ENCODE peak calls at places on chromosomes 2 and 18, in six cellular contexts. One of them, this sample, is unnamed.

GRCh38 chr2:98913916-98914712 is 21.9 kb downstream of the CRACDL start:
- DNase-seq in lower lobe of right lung: peak; percentile 86
- DNase-seq in HCT116: no peak
- DNase-seq in naive thymus-derived CD4-positive, alpha-beta T cell: no peak
- DNase-seq in A549: no peak
- DNase-seq in MM.1S: no peak
- DNase-seq in this sample: no peak

GRCh38 chr2:45647986-45648520 is 3.4 kb upstream of the PRKCE start:
- DNase-seq in lower lobe of right lung: no peak
- DNase-seq in naive thymus-derived CD4-positive, alpha-beta T cell: no peak
- DNase-seq in A549: no peak
- DNase-seq in HCT116: no peak
- DNase-seq in MM.1S: no peak
- DNase-seq in this sample: no peak

GRCh38 chr2:169001116-169001815 is 29.9 kb downstream of the ABCB11 start:
- DNase-seq in HCT116: no peak
- DNase-seq in A549: no peak
- DNase-seq in lower lobe of right lung: no peak
- DNase-seq in naive thymus-derived CD4-positive, alpha-beta T cell: no peak
- DNase-seq in MM.1S: no peak
- DNase-seq in this sample: no peak

GRCh38 chr18:51195602-51196115 is 1.8 kb downstream of the MEX3C start:
- DNase-seq in lower lobe of right lung: no peak
- DNase-seq in naive thymus-derived CD4-positive, alpha-beta T cell: peak; percentile 12
- DNase-seq in MM.1S: peak; percentile 69
- DNase-seq in HCT116: peak; percentile 18
- DNase-seq in A549: peak; percentile 18
- DNase-seq in this sample: peak; percentile 73

GRCh38 chr2:196234672-196235071 is 63.3 kb upstream of the STK17B start:
- DNase-seq in A549: no peak
- DNase-seq in MM.1S: no peak
- DNase-seq in lower lobe of right lung: no peak
- DNase-seq in HCT116: no peak
- DNase-seq in naive thymus-derived CD4-positive, alpha-beta T cell: no peak
- DNase-seq in this sample: no peak

GRCh38 chr2:197919487-197919886 is 115.1 kb downstream of the PLCL1 start:
- DNase-seq in MM.1S: no peak
- DNase-seq in A549: no peak
- DNase-seq in naive thymus-derived CD4-positive, alpha-beta T cell: no peak
- DNase-seq in HCT116: no peak
- DNase-seq in lower lobe of right lung: no peak
- DNase-seq in this sample: no peak

GRCh38 chr2:240597054-240597418 is 10.5 kb downstream of the CAPN10 start:
- DNase-seq in naive thymus-derived CD4-positive, alpha-beta T cell: no peak
- DNase-seq in lower lobe of right lung: peak; percentile 39
- DNase-seq in A549: no peak
- DNase-seq in HCT116: no peak
- DNase-seq in MM.1S: no peak
- DNase-seq in this sample: no peak

GRCh38 chr18:6103758-6104157 is 208.4 kb upstream of the TMEM200C start:
- DNase-seq in HCT116: no peak
- DNase-seq in MM.1S: no peak
- DNase-seq in lower lobe of right lung: no peak
- DNase-seq in A549: no peak
- DNase-seq in naive thymus-derived CD4-positive, alpha-beta T cell: no peak
- DNase-seq in this sample: no peak

GRCh38 chr2:8684885-8685696 is 3.2 kb downstream of the ID2 start:
- DNase-seq in HCT116: peak; percentile 45
- DNase-seq in lower lobe of right lung: peak; percentile 79
- DNase-seq in naive thymus-derived CD4-positive, alpha-beta T cell: no peak
- DNase-seq in MM.1S: peak; percentile 63
- DNase-seq in A549: peak; percentile 38
- DNase-seq in this sample: peak; percentile 22

GRCh38 chr2:3483227-3483985 is 35.9 kb downstream of the ADI1 start:
- DNase-seq in naive thymus-derived CD4-positive, alpha-beta T cell: peak; percentile 8
- DNase-seq in HCT116: no peak
- DNase-seq in MM.1S: no peak
- DNase-seq in lower lobe of right lung: peak; percentile 90
- DNase-seq in A549: no peak
- DNase-seq in this sample: no peak

GRCh38 chr2:43448822-43449110 is 147.1 kb downstream of the THADA start:
- DNase-seq in HCT116: no peak
- DNase-seq in lower lobe of right lung: no peak
- DNase-seq in A549: no peak
- DNase-seq in naive thymus-derived CD4-positive, alpha-beta T cell: no peak
- DNase-seq in MM.1S: no peak
- DNase-seq in this sample: no peak

GRCh38 chr18:45835057-45835634 is 9.7 kb downstream of the SIGLEC15 start:
- DNase-seq in A549: no peak
- DNase-seq in HCT116: no peak
- DNase-seq in MM.1S: no peak
- DNase-seq in naive thymus-derived CD4-positive, alpha-beta T cell: no peak
- DNase-seq in lower lobe of right lung: no peak
- DNase-seq in this sample: no peak

GRCh38 chr18:66473882-66474281 is 130.0 kb downstream of the CDH19 start:
- DNase-seq in A549: no peak
- DNase-seq in MM.1S: no peak
- DNase-seq in HCT116: no peak
- DNase-seq in naive thymus-derived CD4-positive, alpha-beta T cell: no peak
- DNase-seq in lower lobe of right lung: no peak
- DNase-seq in this sample: no peak

GRCh38 chr2:241047253-241048010 is 49.0 kb downstream of the SNED1 start:
- DNase-seq in MM.1S: no peak
- DNase-seq in lower lobe of right lung: no peak
- DNase-seq in A549: no peak
- DNase-seq in HCT116: no peak
- DNase-seq in naive thymus-derived CD4-positive, alpha-beta T cell: no peak
- DNase-seq in this sample: no peak

GRCh38 chr2:217551229-217551909 is 451.4 kb downstream of the TNS1 start:
- DNase-seq in naive thymus-derived CD4-positive, alpha-beta T cell: no peak
- DNase-seq in A549: peak; percentile 5
- DNase-seq in lower lobe of right lung: no peak
- DNase-seq in MM.1S: no peak
- DNase-seq in HCT116: no peak
- DNase-seq in this sample: peak; percentile 20

GRCh38 chr2:120347387-120348010 is 1.6 kb downstream of the INHBB start:
- DNase-seq in lower lobe of right lung: no peak
- DNase-seq in naive thymus-derived CD4-positive, alpha-beta T cell: no peak
- DNase-seq in HCT116: no peak
- DNase-seq in MM.1S: no peak
- DNase-seq in A549: no peak
- DNase-seq in this sample: peak; percentile 37

GRCh38 chr2:40093036-40093673 is 314.1 kb upstream of the THUMPD2 start:
- DNase-seq in HCT116: no peak
- DNase-seq in naive thymus-derived CD4-positive, alpha-beta T cell: no peak
- DNase-seq in lower lobe of right lung: no peak
- DNase-seq in MM.1S: no peak
- DNase-seq in A549: no peak
- DNase-seq in this sample: no peak

GRCh38 chr2:126890136-126890961 is 8.3 kb upstream of the TEX51 start:
- DNase-seq in naive thymus-derived CD4-positive, alpha-beta T cell: no peak
- DNase-seq in HCT116: no peak
- DNase-seq in A549: no peak
- DNase-seq in MM.1S: no peak
- DNase-seq in lower lobe of right lung: no peak
- DNase-seq in this sample: no peak

GRCh38 chr18:79465392-79465991 is 69.8 kb downstream of the NFATC1 start:
- DNase-seq in HCT116: no peak
- DNase-seq in MM.1S: peak; percentile 8
- DNase-seq in naive thymus-derived CD4-positive, alpha-beta T cell: no peak
- DNase-seq in lower lobe of right lung: no peak
- DNase-seq in A549: no peak
- DNase-seq in this sample: no peak

GRCh38 chr2:31694444-31694843 is 113.7 kb upstream of the SRD5A2 start:
- DNase-seq in HCT116: peak; percentile 16
- DNase-seq in MM.1S: peak; percentile 33
- DNase-seq in naive thymus-derived CD4-positive, alpha-beta T cell: no peak
- DNase-seq in A549: peak; percentile 13
- DNase-seq in lower lobe of right lung: no peak
- DNase-seq in this sample: peak; percentile 42

GRCh38 chr2:134718095-134718955 is 475 bp downstream of the TMEM163 start:
- DNase-seq in HCT116: no peak
- DNase-seq in A549: no peak
- DNase-seq in naive thymus-derived CD4-positive, alpha-beta T cell: no peak
- DNase-seq in MM.1S: no peak
- DNase-seq in lower lobe of right lung: peak; percentile 62
- DNase-seq in this sample: peak; percentile 26

GRCh38 chr18:48163184-48164095 is 233.0 kb upstream of the SMAD2 start:
- DNase-seq in lower lobe of right lung: no peak
- DNase-seq in HCT116: no peak
- DNase-seq in MM.1S: no peak
- DNase-seq in naive thymus-derived CD4-positive, alpha-beta T cell: no peak
- DNase-seq in A549: no peak
- DNase-seq in this sample: no peak
- H3K4me1 ChIP-seq in lower lobe of right lung: peaks cover 42% of the 10 kb centered on the region
- H3K4me1 ChIP-seq in HCT116: peaks cover 8% of the 10 kb centered on the region
- H3K4me1 ChIP-seq in MM.1S: no peaks in the 10 kb centered on the region
- H3K4me1 ChIP-seq in naive thymus-derived CD4-positive, alpha-beta T cell: no peaks in the 10 kb centered on the region
- H3K4me1 ChIP-seq in A549: peaks cover 8% of the 10 kb centered on the region
- H3K4me1 ChIP-seq in this sample: no peaks in the 10 kb centered on the region

DNA sequence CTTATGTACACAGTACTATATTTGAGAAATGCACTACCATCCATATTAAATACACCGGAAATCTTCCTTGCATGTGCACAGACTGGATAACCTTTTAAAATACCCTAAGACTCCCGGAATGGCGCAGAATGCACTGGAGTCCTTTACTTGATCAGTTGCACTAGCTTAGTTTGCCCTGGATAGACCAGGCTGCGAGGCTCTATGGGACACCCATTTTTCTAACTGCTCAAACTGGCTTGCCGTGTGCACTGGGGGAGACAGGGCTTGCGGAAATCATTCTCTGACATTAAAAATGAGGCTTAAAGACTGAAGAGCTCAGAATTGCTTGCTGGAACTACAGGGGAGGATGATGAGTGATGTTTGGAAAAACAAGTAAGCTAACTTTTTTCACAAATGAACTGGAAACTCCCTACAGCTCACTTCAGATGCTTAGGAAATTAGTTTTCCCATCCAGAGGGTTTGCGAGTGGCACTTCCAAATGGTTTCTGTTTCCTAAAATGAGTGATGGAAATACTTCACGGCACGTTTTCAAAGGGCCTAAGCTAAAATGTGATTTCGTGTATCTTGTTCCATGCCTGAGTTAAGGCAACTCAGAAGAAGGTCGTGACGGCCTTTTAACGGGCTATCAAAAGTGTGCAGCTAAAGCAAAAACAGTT is 2.7 kb downstream of the NCK2 start:
- DNase-seq in naive thymus-derived CD4-positive, alpha-beta T cell: no peak
- DNase-seq in HCT116: no peak
- DNase-seq in A549: no peak
- DNase-seq in MM.1S: no peak
- DNase-seq in lower lobe of right lung: no peak
- DNase-seq in this sample: no peak
- H3K4me1 ChIP-seq in naive thymus-derived CD4-positive, alpha-beta T cell: peaks cover 60% of the 10 kb centered on the region
- H3K4me1 ChIP-seq in HCT116: peaks cover 6% of the 10 kb centered on the region
- H3K4me1 ChIP-seq in A549: peaks cover 11% of the 10 kb centered on the region
- H3K4me1 ChIP-seq in MM.1S: peaks cover 29% of the 10 kb centered on the region
- H3K4me1 ChIP-seq in lower lobe of right lung: peaks cover 53% of the 10 kb centered on the region
- H3K4me1 ChIP-seq in this sample: peaks cover 17% of the 10 kb centered on the region

GRCh38 chr2:163471947-163472346 is 263.9 kb downstream of the FIGN start:
- DNase-seq in lower lobe of right lung: no peak
- DNase-seq in A549: peak; percentile 3
- DNase-seq in naive thymus-derived CD4-positive, alpha-beta T cell: no peak
- DNase-seq in HCT116: no peak
- DNase-seq in MM.1S: no peak
- DNase-seq in this sample: peak; percentile 28
- H3K4me1 ChIP-seq in lower lobe of right lung: no peaks in the 10 kb centered on the region
- H3K4me1 ChIP-seq in A549: no peaks in the 10 kb centered on the region
- H3K4me1 ChIP-seq in naive thymus-derived CD4-positive, alpha-beta T cell: no peaks in the 10 kb centered on the region
- H3K4me1 ChIP-seq in HCT116: no peaks in the 10 kb centered on the region
- H3K4me1 ChIP-seq in MM.1S: no peaks in the 10 kb centered on the region
- H3K4me1 ChIP-seq in this sample: peaks cover 12% of the 10 kb centered on the region

GRCh38 chr2:17593445-17593840 is 52.9 kb downstream of the VSNL1 start:
- DNase-seq in HCT116: no peak
- DNase-seq in MM.1S: no peak
- DNase-seq in lower lobe of right lung: no peak
- DNase-seq in A549: no peak
- DNase-seq in naive thymus-derived CD4-positive, alpha-beta T cell: no peak
- DNase-seq in this sample: no peak

GRCh38 chr2:17591846-17592245 is 51.4 kb downstream of the VSNL1 start:
- DNase-seq in MM.1S: no peak
- DNase-seq in naive thymus-derived CD4-positive, alpha-beta T cell: no peak
- DNase-seq in A549: no peak
- DNase-seq in lower lobe of right lung: no peak
- DNase-seq in HCT116: no peak
- DNase-seq in this sample: no peak

GRCh38 chr2:17593841-17594482 is 53.5 kb downstream of the VSNL1 start:
- DNase-seq in MM.1S: no peak
- DNase-seq in naive thymus-derived CD4-positive, alpha-beta T cell: no peak
- DNase-seq in A549: no peak
- DNase-seq in lower lobe of right lung: no peak
- DNase-seq in HCT116: no peak
- DNase-seq in this sample: no peak

GRCh38 chr2:17594533-17595391 is 54.3 kb downstream of the VSNL1 start:
- DNase-seq in A549: no peak
- DNase-seq in lower lobe of right lung: no peak
- DNase-seq in naive thymus-derived CD4-positive, alpha-beta T cell: no peak
- DNase-seq in HCT116: no peak
- DNase-seq in MM.1S: no peak
- DNase-seq in this sample: no peak

DNA sequence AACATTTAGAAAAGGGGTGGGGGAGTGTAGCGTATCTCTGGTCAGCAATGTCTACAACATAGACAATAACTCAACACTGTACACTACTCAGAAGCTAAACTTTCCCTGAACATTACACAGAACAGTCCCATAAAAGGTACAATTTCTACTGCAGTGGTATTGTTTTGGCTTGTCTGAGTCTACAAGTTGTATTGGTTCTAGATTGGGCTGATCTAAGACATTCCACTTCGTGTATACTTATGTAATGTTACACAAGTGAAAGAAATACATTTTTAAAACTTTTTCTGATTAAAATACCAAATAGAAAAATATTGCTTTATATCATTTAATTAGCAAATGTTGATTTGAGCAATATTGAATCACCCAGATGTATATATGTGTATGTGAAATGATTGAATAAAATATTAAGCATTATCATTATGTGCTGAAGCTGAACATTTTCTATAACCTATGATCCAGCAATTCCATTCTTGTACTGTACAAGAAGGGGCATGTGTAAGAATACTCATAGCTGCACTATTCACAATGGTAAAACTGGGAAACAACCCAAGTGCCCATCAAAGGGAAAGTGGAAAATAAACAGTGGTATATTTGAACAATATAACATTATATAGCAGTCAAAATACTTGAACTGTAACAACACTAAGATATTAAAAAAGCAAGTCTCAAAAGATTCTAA is 52.4 kb downstream of the VSNL1 start:
- DNase-seq in MM.1S: no peak
- DNase-seq in naive thymus-derived CD4-positive, alpha-beta T cell: no peak
- DNase-seq in A549: no peak
- DNase-seq in HCT116: no peak
- DNase-seq in lower lobe of right lung: no peak
- DNase-seq in this sample: no peak
- H3K4me1 ChIP-seq in MM.1S: no peaks in the 10 kb centered on the region
- H3K4me1 ChIP-seq in naive thymus-derived CD4-positive, alpha-beta T cell: no peaks in the 10 kb centered on the region
- H3K4me1 ChIP-seq in A549: no peaks in the 10 kb centered on the region
- H3K4me1 ChIP-seq in HCT116: no peaks in the 10 kb centered on the region
- H3K4me1 ChIP-seq in lower lobe of right lung: peaks cover 14% of the 10 kb centered on the region
- H3K4me1 ChIP-seq in this sample: peaks cover 3% of the 10 kb centered on the region

GRCh38 chr2:69305166-69305565 is 81.9 kb downstream of the GFPT1 start:
- DNase-seq in HCT116: no peak
- DNase-seq in lower lobe of right lung: no peak
- DNase-seq in A549: no peak
- DNase-seq in MM.1S: no peak
- DNase-seq in naive thymus-derived CD4-positive, alpha-beta T cell: no peak
- DNase-seq in this sample: no peak
- H3K4me1 ChIP-seq in HCT116: peaks cover 4% of the 10 kb centered on the region
- H3K4me1 ChIP-seq in lower lobe of right lung: peaks cover 43% of the 10 kb centered on the region
- H3K4me1 ChIP-seq in A549: peaks cover 41% of the 10 kb centered on the region
- H3K4me1 ChIP-seq in MM.1S: no peaks in the 10 kb centered on the region
- H3K4me1 ChIP-seq in naive thymus-derived CD4-positive, alpha-beta T cell: no peaks in the 10 kb centered on the region
- H3K4me1 ChIP-seq in this sample: peaks cover 10% of the 10 kb centered on the region

GRCh38 chr2:136310797-136311558 is 193.0 kb upstream of the CXCR4 start:
- DNase-seq in naive thymus-derived CD4-positive, alpha-beta T cell: no peak
- DNase-seq in lower lobe of right lung: no peak
- DNase-seq in A549: no peak
- DNase-seq in HCT116: no peak
- DNase-seq in MM.1S: no peak
- DNase-seq in this sample: no peak
- H3K4me1 ChIP-seq in naive thymus-derived CD4-positive, alpha-beta T cell: peaks cover 2% of the 10 kb centered on the region
- H3K4me1 ChIP-seq in lower lobe of right lung: no peaks in the 10 kb centered on the region
- H3K4me1 ChIP-seq in A549: no peaks in the 10 kb centered on the region
- H3K4me1 ChIP-seq in HCT116: no peaks in the 10 kb centered on the region
- H3K4me1 ChIP-seq in MM.1S: no peaks in the 10 kb centered on the region
- H3K4me1 ChIP-seq in this sample: no peaks in the 10 kb centered on the region